ENCODE peak calls at places on chromosomes 11 and 22, in seven cellular contexts. A is T-helper 2 cell; E is activated CD4-positive, alpha-beta T cell treated with anti-CD3 and anti-CD28 coated beads for 4 hours; F is upper lobe of right lung; Q is HFFc6; S is left cardiac atrium; U is SJSA1. P is an unnamed sample.

GRCh38 chr11:103433380-103433779 is 324.2 kb downstream of the DYNC2H1 start:
- DNase-seq in A (no peak), E (no peak), F (no peak), Q (peak; percentile 88), S (no peak), U (no peak), P (peak; percentile 91)

GRCh38 chr11:32071811-32072210 is 19.1 kb upstream of the RCN1 start:
- DNase-seq in A (no peak), E (no peak), F (no peak), Q (peak; percentile 76), S (no peak), U (no peak), P (peak; percentile 72)

GRCh38 chr11:11620966-11621880 is 582 bp downstream of the GALNT18 start:
- DNase-seq in A (no peak), E (no peak), F (peak; percentile 75), Q (no peak), S (peak; percentile 54), U (no peak), P (peak; percentile 18)

GRCh38 chr11:89347071-89347470 is 144.1 kb downstream of the NOX4 start:
- DNase-seq in A (no peak), E (no peak), F (no peak), Q (no peak), S (no peak), U (no peak), P (no peak)

GRCh38 chr11:80726236-80726635 is 1285.4 kb upstream of the TENM4 start:
- DNase-seq in A (no peak), E (no peak), F (no peak), Q (no peak), S (no peak), U (no peak), P (no peak)

GRCh38 chr11:8639655-8640054 is 42.8 kb downstream of the TRIM66 start:
- DNase-seq in A (no peak), E (no peak), F (no peak), Q (no peak), S (no peak), U (no peak), P (no peak)

GRCh38 chr11:86182976-86183584 is 61.5 kb upstream of the EED start:
- DNase-seq in A (no peak), E (peak; percentile 39), F (no peak), Q (no peak), S (no peak), U (no peak), P (peak; percentile 55)

GRCh38 chr22:36226189-36226588 is 13.1 kb downstream of the APOL2 start:
- DNase-seq in A (no peak), E (no peak), F (no peak), Q (no peak), S (no peak), U (no peak), P (no peak)

GRCh38 chr11:129416080-129416820 is 40.6 kb downstream of the BARX2 start:
- DNase-seq in A (no peak), E (no peak), F (no peak), Q (no peak), S (no peak), U (no peak), P (no peak)

GRCh38 chr11:131615611-131616010 is 245.2 kb downstream of the NTM start:
- DNase-seq in A (no peak), E (no peak), F (no peak), Q (no peak), S (no peak), U (no peak), P (peak; percentile 5)

GRCh38 chr11:79939111-79939510 is 498.3 kb upstream of the TENM4 start:
- DNase-seq in A (no peak), E (no peak), F (no peak), Q (no peak), S (no peak), U (no peak), P (no peak)

GRCh38 chr11:6565988-6566703 is 37.3 kb downstream of the RRP8 start:
- DNase-seq in A (no peak), E (no peak), F (no peak), Q (no peak), S (no peak), U (no peak), P (no peak)

GRCh38 chr22:39527481-39527961 is 5.0 kb downstream of the RPS19BP1 start:
- DNase-seq in A (no peak), E (no peak), F (no peak), Q (no peak), S (no peak), U (no peak), P (no peak)

GRCh38 chr11:65417702-65418430 is 4.7 kb upstream of the NEAT1 start:
- DNase-seq in A (no peak), E (peak; percentile 19), F (peak; percentile 84), Q (no peak), S (peak; percentile 72), U (no peak), P (no peak)

GRCh38 chr11:64810891-64811272 is 531 bp upstream of the MEN1 start:
- DNase-seq in A (no peak), E (no peak), F (no peak), Q (no peak), S (no peak), U (no peak), P (no peak)

GRCh38 chr22:37043828-37044538 is 7.6 kb upstream of the KCTD17 start:
- DNase-seq in A (no peak), E (no peak), F (peak; percentile 90), Q (peak; percentile 14), S (peak; percentile 58), U (no peak), P (peak; percentile 49)

GRCh38 chr11:117058761-117059233 is 39.4 kb downstream of the SIK3 start:
- DNase-seq in A (no peak), E (no peak), F (no peak), Q (peak; percentile 41), S (no peak), U (peak; percentile 50), P (peak; percentile 70)

GRCh38 chr11:27916541-27917100 is 191.3 kb downstream of the KIF18A start:
- DNase-seq in A (no peak), E (no peak), F (no peak), Q (no peak), S (no peak), U (no peak), P (no peak)

GRCh38 chr11:76987203-76987602 is 47.0 kb upstream of the B3GNT6 start:
- DNase-seq in A (no peak), E (no peak), F (no peak), Q (no peak), S (no peak), U (no peak), P (no peak)

GRCh38 chr11:66858186-66858938 is 1.5 kb downstream of the LRFN4 start:
- DNase-seq in A (no peak), E (no peak), F (no peak), Q (no peak), S (no peak), U (no peak), P (no peak)

GRCh38 chr22:50301581-50301991 is 5.9 kb downstream of the PLXNB2 start:
- DNase-seq in A (no peak), E (no peak), F (no peak), Q (peak; percentile 46), S (no peak), U (no peak), P (no peak)

GRCh38 chr11:64558065-64558745 is 32.8 kb upstream of the SLC22A12 start:
- DNase-seq in A (no peak), E (no peak), F (peak; percentile 40), Q (no peak), S (no peak), U (no peak), P (no peak)

P was measured in EL.